ENCODE peak calls at places on chromosomes 12 and 14, in six cellular contexts. E is AG09309, Y is AG04450, O is left lung, Z is GM06990, B is mucosa of descending colon. F is an unnamed sample.

GRCh38 chr14:25132094-25132493 is 82.1 kb upstream of the STXBP6 start:
- DNase-seq in E (no peak), Y (no peak), O (no peak), Z (no peak), B (no peak), F (no peak)

GRCh38 chr12:98741229-98741614 is 96.1 kb downstream of the APAF1 start:
- DNase-seq in E (no peak), Y (no peak), O (no peak), Z (no peak), B (no peak), F (no peak)

GRCh38 chr12:118302053-118302452 is 70.7 kb downstream of the TAOK3 start:
- DNase-seq in E (no peak), Y (no peak), O (no peak), Z (no peak), B (no peak), F (no peak)

GRCh38 chr14:68466491-68466977 is 326.3 kb downstream of the ZFP36L1 start:
- DNase-seq in E (peak), Y (peak), O (no peak), Z (no peak), B (no peak), F (peak)

GRCh38 chr12:76144253-76144564 is 59.7 kb upstream of the NAP1L1 start:
- DNase-seq in E (no peak), Y (no peak), O (no peak), Z (no peak), B (no peak), F (peak)

GRCh38 chr12:3351731-3352130 is 139.3 kb upstream of the PRMT8 start:
- DNase-seq in E (no peak), Y (no peak), O (no peak), Z (no peak), B (no peak), F (no peak)

GRCh38 chr14:36618641-36619040 is 36.2 kb upstream of the NKX2-8 start:
- DNase-seq in E (no peak), Y (no peak), O (no peak), Z (no peak), B (no peak), F (no peak)

GRCh38 chr14:76080009-76080408 is 71.7 kb upstream of the GPATCH2L start:
- DNase-seq in E (no peak), Y (no peak), O (no peak), Z (no peak), B (no peak), F (no peak)

GRCh38 chr14:98819867-98820206 is 452.2 kb downstream of the BCL11B start:
- DNase-seq in E (no peak), Y (no peak), O (no peak), Z (no peak), B (no peak), F (no peak)

GRCh38 chr12:12819752-12820311 is 6.7 kb downstream of the DDX47 start:
- DNase-seq in E (peak), Y (peak), O (no peak), Z (no peak), B (no peak), F (peak)

GRCh38 chr12:100326208-100326607 is 30.7 kb upstream of the SLC17A8 start:
- DNase-seq in E (no peak), Y (no peak), O (no peak), Z (no peak), B (no peak), F (no peak)

GRCh38 chr14:37593496-37594237 is 1.4 kb downstream of the FOXA1 start:
- DNase-seq in E (no peak), Y (no peak), O (no peak), Z (no peak), B (no peak), F (no peak)

GRCh38 chr12:31736472-31736871 is 7.7 kb upstream of the AMN1 start:
- DNase-seq in E (peak), Y (no peak), O (no peak), Z (no peak), B (no peak), F (no peak)

GRCh38 chr14:102390486-102390885 is 27.7 kb downstream of the TECPR2 start:
- DNase-seq in E (no peak), Y (no peak), O (no peak), Z (no peak), B (no peak), F (peak)

GRCh38 chr12:50112456-50113218 is 601 bp downstream of the COX14 start:
- DNase-seq in E (no peak), Y (no peak), O (no peak), Z (no peak), B (no peak), F (no peak)

GRCh38 chr14:73771848-73772705 is 57.9 kb upstream of the PNMA1 start:
- DNase-seq in E (no peak), Y (no peak), O (no peak), Z (peak), B (peak), F (no peak)

GRCh38 chr14:72830786-72831583 is 62.9 kb downstream of the DPF3 start:
- DNase-seq in E (no peak), Y (no peak), O (no peak), Z (no peak), B (peak), F (peak)

GRCh38 chr12:52120951-52121847 is 41.7 kb downstream of the SMIM41 start:
- DNase-seq in E (no peak), Y (no peak), O (no peak), Z (no peak), B (no peak), F (no peak)

GRCh38 chr14:78836777-78837176 is 666.6 kb downstream of the NRXN3 start:
- DNase-seq in E (peak), Y (no peak), O (no peak), Z (peak), B (no peak), F (peak)

GRCh38 chr12:130423136-130423535 is 85.4 kb downstream of the PIWIL1 start:
- DNase-seq in E (no peak), Y (no peak), O (no peak), Z (no peak), B (no peak), F (no peak)

GRCh38 chr14:104985675-104986486 is at the start of gene CLBA1:
- DNase-seq in E (no peak), Y (peak), O (peak), Z (peak), B (peak), F (peak)

GRCh38 chr12:5242440-5242839 is 189.5 kb upstream of the NTF3 start:
- DNase-seq in E (no peak), Y (no peak), O (no peak), Z (no peak), B (no peak), F (no peak)

GRCh38 chr14:76950043-76951020 is 78.2 kb downstream of the IRF2BPL start:
- DNase-seq in E (no peak), Y (no peak), O (no peak), Z (no peak), B (no peak), F (no peak)

GRCh38 chr12:52971701-52972329 is 22.9 kb downstream of the KRT18 start:
- DNase-seq in E (no peak), Y (no peak), O (no peak), Z (no peak), B (peak), F (no peak)

GRCh38 chr14:90797919-90798318 is 18.3 kb downstream of the TTC7B start:
- DNase-seq in E (no peak), Y (no peak), O (no peak), Z (no peak), B (no peak), F (no peak)

GRCh38 chr12:49043856-49044258 is 16.7 kb downstream of the KMT2D start:
- DNase-seq in E (no peak), Y (no peak), O (peak), Z (no peak), B (peak), F (no peak)

GRCh38 chr14:28121512-28122297 is 644.9 kb upstream of the FOXG1 start:
- DNase-seq in E (no peak), Y (no peak), O (no peak), Z (no peak), B (no peak), F (no peak)

GRCh38 chr14:20560961-20561360 is at the start of gene RNASE9:
- DNase-seq in E (no peak), Y (no peak), O (no peak), Z (no peak), B (no peak), F (no peak)

GRCh38 chr12:128840862-128841468 is 12.3 kb upstream of the GLT1D1 start:
- DNase-seq in E (no peak), Y (no peak), O (no peak), Z (peak), B (no peak), F (no peak)

GRCh38 chr12:57614948-57615500 is 3.8 kb downstream of the ARHGEF25 start:
- DNase-seq in E (no peak), Y (no peak), O (no peak), Z (no peak), B (no peak), F (no peak)

GRCh38 chr14:36515896-36516718 is 3.9 kb downstream of the NKX2-1 start:
- DNase-seq in E (no peak), Y (no peak), O (no peak), Z (no peak), B (no peak), F (no peak)

GRCh38 chr12:104142543-104142942 is 4.5 kb upstream of the NFYB start:
- DNase-seq in E (no peak), Y (no peak), O (no peak), Z (no peak), B (no peak), F (no peak)

GRCh38 chr12:104147346-104147745 is 9.3 kb upstream of the NFYB start:
- DNase-seq in E (no peak), Y (no peak), O (no peak), Z (no peak), B (no peak), F (no peak)

GRCh38 chr12:104138747-104139186 is 757 bp upstream of the NFYB start:
- DNase-seq in E (no peak), Y (no peak), O (no peak), Z (no peak), B (no peak), F (no peak)

GRCh38 chr12:104143918-104144317 is 5.9 kb upstream of the NFYB start:
- DNase-seq in E (no peak), Y (no peak), O (no peak), Z (no peak), B (no peak), F (no peak)

GRCh38 chr12:104143002-104143401 is 5.0 kb upstream of the NFYB start:
- DNase-seq in E (no peak), Y (no peak), O (no peak), Z (no peak), B (no peak), F (no peak)
- H3K4me3 ChIP-seq in E (no peak), Y (no peak), O (no peak), Z (no peak), B (no peak), F (no peak)

GRCh38 chr12:46366771-46367170 is 5.8 kb downstream of the SLC38A2 start:
- DNase-seq in E (no peak), Y (no peak), O (no peak), Z (no peak), B (no peak), F (no peak)

GRCh38 chr12:46368684-46369083 is 3.9 kb downstream of the SLC38A2 start:
- DNase-seq in E (no peak), Y (no peak), O (no peak), Z (no peak), B (no peak), F (no peak)

GRCh38 chr12:46365951-46366379 is 6.6 kb downstream of the SLC38A2 start:
- DNase-seq in E (no peak), Y (no peak), O (no peak), Z (no peak), B (no peak), F (no peak)

GRCh38 chr12:46368138-46368537 is 4.4 kb downstream of the SLC38A2 start:
- DNase-seq in E (no peak), Y (no peak), O (no peak), Z (no peak), B (no peak), F (no peak)

GRCh38 chr12:46367351-46368029 is 5.1 kb downstream of the SLC38A2 start:
- DNase-seq in E (no peak), Y (no peak), O (no peak), Z (no peak), B (no peak), F (no peak)
- H3K4me3 ChIP-seq in E (peak), Y (peak), O (peak), Z (no peak), B (no peak), F (peak)

DNA sequence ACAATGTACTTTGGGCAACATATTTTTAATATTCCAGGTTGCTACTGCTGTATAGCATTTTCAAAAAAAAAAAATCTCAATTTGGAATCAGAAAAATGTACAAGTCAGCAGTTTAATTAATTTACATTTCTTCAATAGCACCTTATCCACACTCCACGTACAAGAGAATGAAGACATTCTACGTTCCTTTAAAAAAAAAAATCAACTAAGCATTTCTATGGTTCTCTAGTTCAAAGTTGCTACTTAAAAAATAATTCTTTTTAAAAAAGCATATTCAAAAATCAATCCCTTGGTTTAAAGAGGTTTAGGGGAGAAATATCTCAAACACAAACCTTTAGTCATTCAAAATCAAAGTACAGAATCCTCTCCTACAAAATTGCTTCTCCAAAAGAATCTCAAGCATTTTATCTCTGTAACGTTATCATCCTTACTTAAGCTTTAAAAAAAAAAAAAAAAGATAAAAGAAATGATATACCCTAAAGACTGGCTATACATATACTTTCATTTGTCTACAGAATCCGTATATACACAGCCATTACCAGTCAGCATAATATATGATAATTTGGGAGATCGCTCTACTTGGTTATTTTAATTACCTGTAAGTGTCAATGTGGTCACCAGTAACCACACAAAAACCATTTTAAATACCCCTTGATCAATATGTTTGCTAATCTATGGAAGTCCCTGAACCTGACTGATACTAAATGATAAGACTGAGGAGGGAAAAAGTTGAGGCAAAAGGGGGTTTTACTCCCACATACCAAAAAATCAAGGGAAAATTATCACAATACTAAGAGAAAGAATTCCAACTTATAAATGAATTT is 2.7 kb downstream of the MED13L start:
- DNase-seq in E (no peak), Y (no peak), O (no peak), Z (no peak), B (no peak), F (no peak)
- H3K4me3 ChIP-seq in E (peak), Y (peak), O (no peak), Z (no peak), B (no peak), F (peak)

DNA sequence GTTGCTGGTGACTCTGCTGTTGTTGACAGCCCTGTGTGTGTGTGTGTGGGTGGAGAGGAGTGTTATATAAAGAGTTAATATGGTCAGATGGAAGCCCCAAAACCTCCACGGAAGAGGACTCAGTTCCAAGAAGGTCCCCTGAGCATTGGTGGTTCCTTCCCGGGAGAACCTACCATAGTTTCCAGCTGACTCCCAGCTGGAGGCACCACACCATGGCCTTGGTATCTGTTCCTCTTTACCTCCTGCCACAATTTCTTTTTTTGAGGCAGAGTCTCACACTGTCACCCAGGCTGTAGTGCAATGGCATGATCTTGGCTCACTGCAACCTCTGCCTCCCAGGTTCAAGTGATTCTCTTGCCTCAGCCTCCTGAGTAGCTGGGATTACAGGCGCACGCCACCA is 15.9 kb upstream of the GNG2 start:
- DNase-seq in E (no peak), Y (no peak), O (no peak), Z (peak), B (no peak), F (no peak)
- H3K4me3 ChIP-seq in E (no peak), Y (no peak), O (no peak), Z (no peak), B (no peak), F (no peak)

DNA sequence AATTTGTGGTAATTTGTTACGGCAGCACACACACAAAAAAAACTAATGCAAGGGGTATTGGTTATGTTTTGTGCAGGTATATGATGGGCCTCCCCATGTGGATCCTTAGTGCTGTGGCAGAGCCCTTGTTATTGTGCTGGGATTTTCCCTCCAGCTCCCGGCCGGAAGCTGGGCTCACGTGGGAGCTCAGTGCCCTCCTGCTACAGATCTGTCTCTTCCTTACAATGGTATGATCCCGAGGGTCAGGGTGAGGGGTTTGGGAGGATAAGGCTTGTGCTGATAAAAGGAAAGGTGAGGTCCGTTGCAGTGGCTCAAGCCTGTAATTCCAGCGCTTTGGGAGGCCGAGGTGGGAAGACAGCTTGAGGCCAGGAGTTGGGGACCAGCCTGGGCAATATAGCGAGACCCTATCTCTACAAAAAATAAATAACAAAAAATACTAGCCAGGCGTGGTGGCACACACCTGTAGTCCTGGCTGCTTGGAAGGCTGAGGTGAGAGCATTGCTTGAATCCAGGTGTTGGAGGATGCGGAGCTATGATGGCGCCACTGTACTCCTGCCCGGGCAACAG is 861 bp upstream of the SLC48A1 start:
- DNase-seq in E (no peak), Y (no peak), O (no peak), Z (no peak), B (no peak), F (no peak)
- H3K4me3 ChIP-seq in E (no peak), Y (no peak), O (no peak), Z (peak), B (no peak), F (no peak)